ENCODE peak calls at places on chromosomes 5 and 9, in six cellular contexts. E, J, T, M, X and C are unnamed samples.

GRCh38 chr9:127181315-127181580 is 58.8 kb upstream of the ANGPTL2 start:
- DNase-seq in E (no peak), J (peak; percentile 6), T (peak; percentile 52), M (peak; percentile 5), X (peak; percentile 2), C (peak; percentile 35)

GRCh38 chr5:157963244-157963643 is 104.3 kb upstream of the CLINT1 start:
- DNase-seq in E (no peak), J (no peak), T (no peak), M (no peak), X (no peak), C (no peak)

GRCh38 chr5:159003045-159004030 is 96.4 kb downstream of the EBF1 start:
- DNase-seq in E (peak; percentile 13), J (no peak), T (no peak), M (no peak), X (no peak), C (peak; percentile 65)

GRCh38 chr9:36993933-36994764 is 39.9 kb downstream of the PAX5 start:
- DNase-seq in E (no peak), J (no peak), T (no peak), M (no peak), X (no peak), C (no peak)

GRCh38 chr9:71162136-71162535 is 40.7 kb upstream of the TRPM3 start:
- DNase-seq in E (no peak), J (no peak), T (no peak), M (no peak), X (no peak), C (no peak)

GRCh38 chr5:91052977-91053732 is 330.0 kb downstream of the ARRDC3 start:
- DNase-seq in E (no peak), J (no peak), T (no peak), M (no peak), X (no peak), C (no peak)

GRCh38 chr5:32319392-32319791 is 6.7 kb upstream of the MTMR12 start:
- DNase-seq in E (no peak), J (no peak), T (no peak), M (no peak), X (no peak), C (no peak)

GRCh38 chr5:9533096-9533495 is 12.8 kb downstream of the SEMA5A start:
- DNase-seq in E (no peak), J (no peak), T (no peak), M (no peak), X (no peak), C (no peak)

GRCh38 chr9:133558191-133559126 is 24.0 kb downstream of the ADAMTSL2 start:
- DNase-seq in E (peak; percentile 44), J (no peak), T (no peak), M (peak; percentile 74), X (no peak), C (no peak)

GRCh38 chr9:17472126-17472525 is 106.7 kb upstream of the SH3GL2 start:
- DNase-seq in E (no peak), J (no peak), T (no peak), M (no peak), X (no peak), C (no peak)

GRCh38 chr5:149605354-149605997 is 24.2 kb downstream of the ARHGEF37 start:
- DNase-seq in E (no peak), J (no peak), T (no peak), M (no peak), X (no peak), C (no peak)

GRCh38 chr9:5574998-5575397 is 53.9 kb upstream of the RIC1 start:
- DNase-seq in E (no peak), J (no peak), T (no peak), M (no peak), X (no peak), C (no peak)

GRCh38 chr9:137742698-137743097 is 123.9 kb downstream of the EHMT1 start:
- DNase-seq in E (no peak), J (no peak), T (no peak), M (no peak), X (no peak), C (no peak)

GRCh38 chr5:143355710-143356109 is 47.8 kb downstream of the NR3C1 start:
- DNase-seq in E (peak; percentile 93), J (peak; percentile 35), T (peak; percentile 82), M (peak; percentile 86), X (peak; percentile 78), C (peak; percentile 81)

GRCh38 chr9:130343445-130343918 is 77.9 kb downstream of the HMCN2 start:
- DNase-seq in E (no peak), J (no peak), T (peak; percentile 75), M (no peak), X (no peak), C (no peak)

GRCh38 chr9:77712533-77713130 is 64.5 kb upstream of the GNA14 start:
- DNase-seq in E (no peak), J (no peak), T (no peak), M (no peak), X (no peak), C (no peak)

GRCh38 chr5:133370904-133371303 is 241.4 kb downstream of the FSTL4 start:
- DNase-seq in E (no peak), J (no peak), T (no peak), M (no peak), X (no peak), C (peak; percentile 75)

GRCh38 chr5:172837640-172838039 is 3.6 kb downstream of the ERGIC1 start:
- DNase-seq in E (no peak), J (no peak), T (peak; percentile 90), M (no peak), X (peak; percentile 97), C (no peak)

GRCh38 chr9:79242489-79242888 is 329.3 kb upstream of the TLE4 start:
- DNase-seq in E (no peak), J (no peak), T (no peak), M (no peak), X (no peak), C (no peak)
- H3K4me1 ChIP-seq in E (no peaks in the 10 kb centered on the region), J (no peaks in the 10 kb centered on the region), T (no peaks in the 10 kb centered on the region), M (no peaks in the 10 kb centered on the region), X (no peaks in the 10 kb centered on the region), C (no peaks in the 10 kb centered on the region)

DNA sequence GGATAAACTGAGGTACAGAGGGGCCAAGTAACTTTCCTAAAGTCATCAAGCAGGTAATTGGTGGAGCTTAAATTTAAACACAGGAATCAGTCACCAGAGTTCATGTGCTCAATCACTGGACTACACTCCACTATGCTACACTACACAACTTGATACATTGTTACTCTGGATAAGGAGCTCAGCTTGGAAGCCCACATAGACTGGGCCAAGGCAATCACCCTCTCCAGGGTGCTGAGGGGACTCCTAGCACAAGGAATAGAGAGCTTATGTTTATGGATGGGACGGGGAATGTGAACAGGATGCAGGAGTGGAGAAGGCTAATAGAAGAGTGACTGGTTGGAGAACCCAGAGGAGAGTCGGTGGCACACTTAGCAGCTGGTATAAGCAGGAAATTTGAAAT is 113.5 kb upstream of the NFIB start:
- DNase-seq in E (no peak), J (no peak), T (no peak), M (no peak), X (no peak), C (no peak)
- H3K4me3 ChIP-seq in E (no peak overlapping the region), J (no peak overlapping the region), T (no peak overlapping the region), M (no peak overlapping the region), X (no peak overlapping the region), C (no peak overlapping the region)

GRCh38 chr9:136120119-136120393 is 1.4 kb upstream of the TMEM250 start:
- DNase-seq in E (no peak), J (no peak), T (no peak), M (no peak), X (no peak), C (no peak)

GRCh38 chr9:136119259-136120118 is 814 bp upstream of the TMEM250 start:
- DNase-seq in E (no peak), J (no peak), T (no peak), M (no peak), X (no peak), C (no peak)

GRCh38 chr9:136118061-136118366 is 661 bp downstream of the TMEM250 start:
- DNase-seq in E (no peak), J (no peak), T (no peak), M (no peak), X (no peak), C (no peak)

GRCh38 chr9:136117291-136118060 is 1.2 kb downstream of the TMEM250 start:
- DNase-seq in E (no peak), J (no peak), T (no peak), M (peak; percentile 75), X (peak; percentile 57), C (no peak)

GRCh38 chr9:136118367-136119258 is at the start of gene TMEM250:
- DNase-seq in E (peak; percentile 87), J (peak; percentile 96), T (peak; percentile 98), M (peak; percentile 97), X (peak; percentile 97), C (peak; percentile 97)
- TF ChIP-seq POLR2A in E (peak; percentile 84), J (peak; percentile 89), T (peak; percentile 93), M (peak; percentile 89), X (peak; percentile 67), C (no peak)

DNA sequence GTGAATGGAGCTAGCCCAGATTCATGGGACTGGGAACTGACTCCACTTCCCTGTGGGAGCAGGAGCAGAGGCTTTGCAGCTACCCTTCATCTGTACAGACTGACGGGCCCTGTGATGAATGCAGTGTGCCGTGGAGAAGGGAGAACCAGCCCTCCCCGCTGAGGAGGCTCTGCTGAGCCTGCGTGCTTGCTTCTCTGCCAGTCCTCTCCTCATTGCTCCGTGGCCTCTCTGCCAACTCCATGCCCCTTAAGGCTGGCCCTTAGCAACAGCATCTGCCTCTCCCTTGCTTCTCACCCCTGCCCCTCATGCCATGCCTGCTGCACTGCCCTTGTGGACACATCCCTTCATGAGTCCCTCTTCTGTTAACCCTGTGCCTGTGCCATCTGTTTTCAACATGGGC is 53.6 kb downstream of the GADD45G start:
- DNase-seq in E (no peak), J (no peak), T (peak; percentile 69), M (no peak), X (no peak), C (no peak)
- H3K4me1 ChIP-seq in E (no peaks in the 10 kb centered on the region), J (peaks cover 26% of the 10 kb centered on the region), T (peaks cover 30% of the 10 kb centered on the region), M (peaks cover 5% of the 10 kb centered on the region), X (peaks cover 65% of the 10 kb centered on the region), C (peaks cover 34% of the 10 kb centered on the region)

DNA sequence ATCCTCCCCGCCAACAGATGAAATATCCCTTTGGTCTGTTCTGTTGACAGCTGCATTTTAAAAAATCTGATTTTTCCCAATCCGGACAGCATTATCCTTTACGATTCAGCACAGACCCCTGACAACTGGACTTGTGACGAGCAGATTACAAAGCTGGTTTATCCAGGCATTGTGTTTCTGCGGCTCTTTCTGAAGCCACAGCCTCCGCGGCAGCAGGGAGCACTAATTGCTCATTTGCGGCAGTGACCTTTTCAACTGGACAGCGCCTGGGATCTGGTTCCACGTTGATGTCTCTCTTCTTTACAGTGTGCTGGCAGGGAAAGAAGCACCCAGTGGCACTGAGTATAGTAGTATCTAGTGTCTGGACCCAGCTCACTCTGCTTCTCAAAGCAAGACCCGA is 351.2 kb downstream of the ZNF608 start:
- DNase-seq in E (no peak), J (no peak), T (no peak), M (no peak), X (no peak), C (no peak)
- H3K4me3 ChIP-seq in E (no peak overlapping the region), J (no peak overlapping the region), T (no peak overlapping the region), M (no peak overlapping the region), X (no peak overlapping the region), C (no peak overlapping the region)

DNA sequence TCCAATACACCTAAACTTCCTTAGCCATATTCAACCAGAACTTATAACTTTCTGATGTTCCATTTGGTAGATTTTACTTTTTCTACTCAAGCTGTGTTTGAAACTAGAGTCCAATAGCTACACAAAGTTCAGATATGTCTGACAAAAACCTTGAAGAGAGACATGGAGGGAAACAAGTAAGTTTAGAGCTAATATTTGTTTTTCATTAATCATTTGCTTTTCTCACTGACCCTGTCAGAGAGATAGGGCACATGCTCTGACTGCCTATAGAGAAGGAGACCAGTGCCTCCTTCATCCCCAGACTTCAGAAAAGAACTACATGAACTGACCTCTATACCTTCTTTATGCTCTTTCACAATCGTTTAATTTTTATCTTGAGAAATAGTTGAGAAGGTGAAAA is 157.0 kb upstream of the PPP1R2B start:
- DNase-seq in E (peak; percentile 10), J (no peak), T (no peak), M (no peak), X (peak; percentile 12), C (no peak)
- TF ChIP-seq POLR2A in E (no peak), J (no peak), T (no peak), M (no peak), X (no peak), C (no peak)